ENCODE peak calls at places on chromosomes 1 and 21, in ten cellular contexts. I is COR-L47; X is stimulated activated CD8-positive, alpha-beta memory T cell treated with anti-CD3 and anti-CD28 coated beads, Interleukin-15, amount 100 ng/mL, for 1 hour; D is PC-3; P is stimulated activated CD4-positive, alpha-beta T cell treated with anti-CD3 and anti-CD28 coated beads, Interleukin-2, amount 100 ng/mL, for 24 hours; W is ecto neural progenitor cell; L is colonic mucosa; V is NCI-H460; K is right atrium auricular region; A is bronchial epithelial cell. B is an unnamed sample.

GRCh38 chr21:38268859-38269566 is 12.2 kb downstream of the KCNJ15 start:
- DNase-seq in I (no peak), X (no peak), D (no peak), P (no peak), W (no peak), L (no peak), V (no peak), K (no peak), A (no peak), B (no peak)

GRCh38 chr1:235597867-235598553 is 51.6 kb downstream of the GNG4 start:
- DNase-seq in I (no peak), X (no peak), D (peak; percentile 56), P (no peak), W (no peak), L (no peak), V (peak; percentile 58), K (no peak), A (peak; percentile 53), B (peak; percentile 52)

GRCh38 chr1:19863804-19864203 is 18.4 kb upstream of the OTUD3 start:
- DNase-seq in I (no peak), X (no peak), D (peak; percentile 87), P (no peak), W (no peak), L (no peak), V (no peak), K (no peak), A (peak; percentile 87), B (peak; percentile 25)

GRCh38 chr1:183238071-183238470 is 52.0 kb downstream of the LAMC2 start:
- DNase-seq in I (no peak), X (no peak), D (peak; percentile 17), P (no peak), W (peak; percentile 3), L (no peak), V (no peak), K (peak; percentile 40), A (peak; percentile 66), B (no peak)

GRCh38 chr1:16717174-16718108 is 22.9 kb upstream of the RNU1-4 start:
- DNase-seq in I (no peak), X (no peak), D (peak; percentile 9), P (no peak), W (peak; percentile 61), L (peak; percentile 18), V (no peak), K (peak; percentile 58), A (no peak), B (no peak)

GRCh38 chr1:21933397-21934248 is 3.5 kb downstream of the HSPG2 start:
- DNase-seq in I (peak; percentile 84), X (no peak), D (peak; percentile 73), P (no peak), W (no peak), L (peak; percentile 74), V (no peak), K (peak; percentile 78), A (peak; percentile 87), B (no peak)

GRCh38 chr21:16425297-16425696 is 695.5 kb downstream of the USP25 start:
- DNase-seq in I (no peak), X (no peak), D (no peak), P (no peak), W (no peak), L (no peak), V (no peak), K (no peak), A (peak; percentile 42), B (no peak)

GRCh38 chr1:213987422-213987875 is 324 bp upstream of the PROX1 start:
- DNase-seq in I (peak; percentile 72), X (no peak), D (peak; percentile 30), P (no peak), W (no peak), L (no peak), V (peak; percentile 5), K (no peak), A (no peak), B (no peak)